ENCODE peak calls at places on chromosome 17, in ten cellular contexts. One of them, this sample, is unnamed.

GRCh38 chr17:32518856-32519768 is 32.3 kb downstream of the CDK5R1 start:
- DNase-seq in NB4: peak
- DNase-seq in ovary: peak
- DNase-seq in transverse colon: peak
- DNase-seq in tibial nerve: no peak
- DNase-seq in adrenal gland: peak
- DNase-seq in uterus: peak
- DNase-seq in H1: peak
- DNase-seq in esophagus squamous epithelium: no peak
- DNase-seq in breast epithelium: peak
- DNase-seq in this sample: no peak

GRCh38 chr17:17227608-17228520 is 9.1 kb downstream of the FLCN start:
- DNase-seq in NB4: no peak
- DNase-seq in ovary: no peak
- DNase-seq in transverse colon: no peak
- DNase-seq in tibial nerve: no peak
- DNase-seq in adrenal gland: no peak
- DNase-seq in uterus: no peak
- DNase-seq in H1: no peak
- DNase-seq in esophagus squamous epithelium: no peak
- DNase-seq in breast epithelium: no peak
- DNase-seq in this sample: no peak

GRCh38 chr17:6070895-6071511 is 824 bp downstream of the WSCD1 start:
- DNase-seq in NB4: no peak
- DNase-seq in ovary: no peak
- DNase-seq in transverse colon: peak
- DNase-seq in tibial nerve: no peak
- DNase-seq in adrenal gland: peak
- DNase-seq in uterus: no peak
- DNase-seq in H1: peak
- DNase-seq in esophagus squamous epithelium: no peak
- DNase-seq in breast epithelium: no peak
- DNase-seq in this sample: no peak

GRCh38 chr17:45016823-45017222 is 34.6 kb downstream of the DCAKD start:
- DNase-seq in NB4: peak
- DNase-seq in ovary: no peak
- DNase-seq in transverse colon: no peak
- DNase-seq in tibial nerve: no peak
- DNase-seq in adrenal gland: no peak
- DNase-seq in uterus: no peak
- DNase-seq in H1: no peak
- DNase-seq in esophagus squamous epithelium: no peak
- DNase-seq in breast epithelium: no peak
- DNase-seq in this sample: no peak

GRCh38 chr17:15290605-15291004 is 25.5 kb upstream of the PMP22 start:
- DNase-seq in NB4: no peak
- DNase-seq in ovary: no peak
- DNase-seq in transverse colon: no peak
- DNase-seq in tibial nerve: no peak
- DNase-seq in adrenal gland: no peak
- DNase-seq in uterus: no peak
- DNase-seq in H1: no peak
- DNase-seq in esophagus squamous epithelium: no peak
- DNase-seq in breast epithelium: no peak
- DNase-seq in this sample: no peak

GRCh38 chr17:57284984-57285646 is 28.8 kb downstream of the MSI2 start:
- DNase-seq in NB4: peak
- DNase-seq in ovary: peak
- DNase-seq in transverse colon: peak
- DNase-seq in tibial nerve: no peak
- DNase-seq in adrenal gland: no peak
- DNase-seq in uterus: no peak
- DNase-seq in H1: no peak
- DNase-seq in esophagus squamous epithelium: no peak
- DNase-seq in breast epithelium: no peak
- DNase-seq in this sample: no peak

GRCh38 chr17:83084621-83085056 is 5.2 kb downstream of the METRNL start:
- DNase-seq in NB4: no peak
- DNase-seq in ovary: peak
- DNase-seq in transverse colon: peak
- DNase-seq in tibial nerve: no peak
- DNase-seq in adrenal gland: no peak
- DNase-seq in uterus: no peak
- DNase-seq in H1: no peak
- DNase-seq in esophagus squamous epithelium: no peak
- DNase-seq in breast epithelium: no peak
- DNase-seq in this sample: no peak

GRCh38 chr17:48307814-48308411 is 122.1 kb downstream of the SKAP1 start:
- DNase-seq in NB4: peak
- DNase-seq in ovary: no peak
- DNase-seq in transverse colon: peak
- DNase-seq in tibial nerve: no peak
- DNase-seq in adrenal gland: peak
- DNase-seq in uterus: peak
- DNase-seq in H1: no peak
- DNase-seq in esophagus squamous epithelium: no peak
- DNase-seq in breast epithelium: no peak
- DNase-seq in this sample: peak

GRCh38 chr17:72661093-72661944 is 431.2 kb downstream of the SLC39A11 start:
- DNase-seq in NB4: no peak
- DNase-seq in ovary: no peak
- DNase-seq in transverse colon: no peak
- DNase-seq in tibial nerve: no peak
- DNase-seq in adrenal gland: no peak
- DNase-seq in uterus: no peak
- DNase-seq in H1: no peak
- DNase-seq in esophagus squamous epithelium: no peak
- DNase-seq in breast epithelium: no peak
- DNase-seq in this sample: no peak

DNA sequence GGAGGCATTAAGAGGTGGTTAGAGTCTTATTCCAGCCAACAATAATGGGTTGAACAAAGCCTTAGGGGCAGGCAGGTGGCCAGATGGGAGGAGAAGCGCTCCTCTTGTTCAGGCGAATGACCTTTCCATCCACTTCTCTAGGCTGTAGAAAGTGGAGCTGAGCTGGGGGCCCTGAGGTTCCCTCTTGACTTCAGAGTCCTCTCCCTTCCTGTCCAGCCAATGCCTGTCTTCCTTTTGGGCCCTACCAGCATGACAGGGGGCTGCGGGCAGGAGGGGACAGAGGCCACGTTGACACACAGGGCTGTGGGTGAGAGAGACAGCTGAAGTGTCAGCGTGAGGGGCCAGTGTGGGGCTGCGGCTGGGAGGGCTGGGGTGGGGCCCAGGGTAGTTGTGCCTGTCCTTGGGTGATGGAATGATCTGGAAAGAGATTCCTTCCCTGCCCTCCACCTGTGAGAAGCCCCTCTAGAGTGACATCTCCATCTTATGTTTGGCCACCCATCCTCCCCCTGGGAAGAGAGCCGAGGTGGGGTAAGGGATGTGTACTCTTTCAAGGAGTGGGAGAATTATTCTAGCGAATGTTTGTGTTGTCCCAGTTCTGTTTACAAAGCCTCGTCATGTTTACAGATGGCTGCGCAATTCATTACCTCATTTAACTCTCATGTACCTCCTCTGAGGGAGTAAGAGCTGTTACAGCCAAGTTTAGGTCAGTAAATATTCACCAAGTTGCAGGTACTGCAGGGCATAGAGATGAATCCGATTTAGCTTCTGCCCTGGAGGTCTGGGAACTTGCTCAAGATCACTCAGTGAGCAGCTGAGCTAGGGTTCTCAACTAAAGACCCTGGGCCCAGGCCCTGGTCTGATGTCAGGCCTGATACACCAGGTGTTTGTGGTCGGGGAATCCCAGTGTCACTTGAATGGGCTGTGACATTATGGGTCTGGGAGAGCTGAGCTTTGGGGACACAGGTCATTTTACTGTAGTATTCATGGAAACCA is 3.3 kb downstream of the ERBB2 start:
- DNase-seq in NB4: no peak
- DNase-seq in ovary: no peak
- DNase-seq in transverse colon: no peak
- DNase-seq in tibial nerve: no peak
- DNase-seq in adrenal gland: no peak
- DNase-seq in uterus: no peak
- DNase-seq in H1: no peak
- DNase-seq in esophagus squamous epithelium: no peak
- DNase-seq in breast epithelium: peak
- DNase-seq in this sample: no peak
- H3K4me3 ChIP-seq in NB4: no peak
- H3K4me3 ChIP-seq in ovary: no peak
- H3K4me3 ChIP-seq in transverse colon: no peak
- H3K4me3 ChIP-seq in tibial nerve: no peak
- H3K4me3 ChIP-seq in adrenal gland: no peak
- H3K4me3 ChIP-seq in uterus: no peak
- H3K4me3 ChIP-seq in H1: no peak
- H3K4me3 ChIP-seq in esophagus squamous epithelium: no peak
- H3K4me3 ChIP-seq in breast epithelium: no peak
- H3K4me3 ChIP-seq in this sample: no peak

DNA sequence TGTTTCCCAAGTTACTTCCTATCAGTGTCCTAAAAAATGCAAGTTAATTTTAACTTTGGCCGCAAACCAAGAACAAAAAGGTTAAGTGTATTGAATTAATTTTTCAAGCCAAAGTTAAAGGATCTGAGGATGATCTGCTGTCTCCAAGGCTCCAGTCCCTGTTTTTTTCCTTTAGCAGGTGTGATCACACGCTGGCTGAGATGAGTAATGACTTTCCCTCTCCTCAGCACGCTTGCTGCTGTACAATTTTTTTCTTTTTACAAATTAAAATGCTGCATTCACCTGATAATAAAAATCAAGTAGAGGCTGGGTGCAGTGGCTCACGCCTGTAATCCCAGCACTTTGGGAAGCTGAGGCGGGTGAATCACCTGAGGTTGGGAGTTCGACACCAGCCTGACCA is 3.9 kb upstream of the TNFSF12 start:
- DNase-seq in NB4: no peak
- DNase-seq in ovary: no peak
- DNase-seq in transverse colon: no peak
- DNase-seq in tibial nerve: no peak
- DNase-seq in adrenal gland: no peak
- DNase-seq in uterus: no peak
- DNase-seq in H1: no peak
- DNase-seq in esophagus squamous epithelium: no peak
- DNase-seq in breast epithelium: no peak
- DNase-seq in this sample: no peak
- TF ChIP-seq CTCF in NB4: no peak
- TF ChIP-seq CTCF in ovary: no peak
- TF ChIP-seq CTCF in transverse colon: no peak
- TF ChIP-seq CTCF in tibial nerve: no peak
- TF ChIP-seq CTCF in adrenal gland: no peak
- TF ChIP-seq CTCF in uterus: no peak
- TF ChIP-seq CTCF in H1: no peak
- TF ChIP-seq CTCF in esophagus squamous epithelium: no peak
- TF ChIP-seq CTCF in breast epithelium: no peak
- TF ChIP-seq CTCF in this sample: no peak

GRCh38 chr17:37065486-37066321 is 117.0 kb downstream of the AATF start:
- DNase-seq in NB4: no peak
- DNase-seq in ovary: no peak
- DNase-seq in transverse colon: no peak
- DNase-seq in tibial nerve: no peak
- DNase-seq in adrenal gland: no peak
- DNase-seq in uterus: no peak
- DNase-seq in H1: no peak
- DNase-seq in esophagus squamous epithelium: no peak
- DNase-seq in breast epithelium: no peak
- DNase-seq in this sample: no peak

GRCh38 chr17:37064956-37065355 is 116.2 kb downstream of the AATF start:
- DNase-seq in NB4: no peak
- DNase-seq in ovary: no peak
- DNase-seq in transverse colon: no peak
- DNase-seq in tibial nerve: no peak
- DNase-seq in adrenal gland: no peak
- DNase-seq in uterus: no peak
- DNase-seq in H1: no peak
- DNase-seq in esophagus squamous epithelium: no peak
- DNase-seq in breast epithelium: no peak
- DNase-seq in this sample: peak

GRCh38 chr17:37068266-37068665 is 119.5 kb downstream of the AATF start:
- DNase-seq in NB4: no peak
- DNase-seq in ovary: no peak
- DNase-seq in transverse colon: no peak
- DNase-seq in tibial nerve: no peak
- DNase-seq in adrenal gland: no peak
- DNase-seq in uterus: no peak
- DNase-seq in H1: no peak
- DNase-seq in esophagus squamous epithelium: no peak
- DNase-seq in breast epithelium: no peak
- DNase-seq in this sample: no peak

GRCh38 chr17:37067555-37068111 is 118.9 kb downstream of the AATF start:
- DNase-seq in NB4: no peak
- DNase-seq in ovary: no peak
- DNase-seq in transverse colon: peak
- DNase-seq in tibial nerve: peak
- DNase-seq in adrenal gland: peak
- DNase-seq in uterus: no peak
- DNase-seq in H1: no peak
- DNase-seq in esophagus squamous epithelium: no peak
- DNase-seq in breast epithelium: peak
- DNase-seq in this sample: peak

DNA sequence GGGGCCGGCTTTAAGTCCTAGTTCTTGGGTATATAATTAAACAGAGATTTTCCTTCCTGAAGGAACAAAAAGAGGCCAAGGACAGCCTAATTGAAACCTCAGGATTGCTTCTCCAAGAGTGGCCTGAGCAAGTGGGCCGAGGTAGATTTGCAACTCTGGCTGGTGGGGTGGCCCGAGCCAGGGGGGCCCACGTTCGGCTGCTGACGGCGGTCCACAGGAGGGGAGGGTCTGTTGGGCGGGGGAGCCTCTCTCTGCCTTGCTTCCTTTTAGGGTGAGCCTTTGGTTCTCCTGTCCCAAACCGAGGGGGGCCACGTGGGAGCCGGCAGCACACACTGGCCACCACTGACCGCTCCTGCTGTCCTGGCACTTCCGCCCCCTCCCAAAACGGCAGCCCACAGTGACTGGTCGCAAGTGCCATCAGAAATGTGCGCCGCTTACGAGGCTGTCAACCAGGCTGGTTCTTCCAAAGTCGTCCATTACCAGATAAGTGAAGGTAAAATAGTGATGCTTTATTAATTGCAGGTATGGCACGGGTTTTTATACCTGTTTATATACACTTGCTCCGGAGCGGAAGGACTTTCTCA is 117.7 kb downstream of the AATF start:
- DNase-seq in NB4: no peak
- DNase-seq in ovary: no peak
- DNase-seq in transverse colon: no peak
- DNase-seq in tibial nerve: no peak
- DNase-seq in adrenal gland: no peak
- DNase-seq in uterus: no peak
- DNase-seq in H1: peak
- DNase-seq in esophagus squamous epithelium: no peak
- DNase-seq in breast epithelium: no peak
- DNase-seq in this sample: peak
- TF ChIP-seq POLR2A in NB4: no peak
- TF ChIP-seq POLR2A in ovary: no peak
- TF ChIP-seq POLR2A in transverse colon: no peak
- TF ChIP-seq POLR2A in tibial nerve: no peak
- TF ChIP-seq POLR2A in adrenal gland: no peak
- TF ChIP-seq POLR2A in uterus: no peak
- TF ChIP-seq POLR2A in H1: no peak
- TF ChIP-seq POLR2A in esophagus squamous epithelium: no peak
- TF ChIP-seq POLR2A in breast epithelium: no peak
- TF ChIP-seq POLR2A in this sample: no peak

GRCh38 chr17:12973496-12974318 is 44.1 kb downstream of the ELAC2 start:
- DNase-seq in NB4: no peak
- DNase-seq in ovary: no peak
- DNase-seq in transverse colon: no peak
- DNase-seq in tibial nerve: no peak
- DNase-seq in adrenal gland: no peak
- DNase-seq in uterus: peak
- DNase-seq in H1: peak
- DNase-seq in esophagus squamous epithelium: no peak
- DNase-seq in breast epithelium: no peak
- DNase-seq in this sample: no peak
- H3K4me3 ChIP-seq in NB4: no peak
- H3K4me3 ChIP-seq in ovary: peak
- H3K4me3 ChIP-seq in transverse colon: peak
- H3K4me3 ChIP-seq in tibial nerve: peak
- H3K4me3 ChIP-seq in adrenal gland: no peak
- H3K4me3 ChIP-seq in uterus: peak
- H3K4me3 ChIP-seq in H1: peak
- H3K4me3 ChIP-seq in esophagus squamous epithelium: peak
- H3K4me3 ChIP-seq in breast epithelium: peak
- H3K4me3 ChIP-seq in this sample: no peak